ENCODE peak calls at places on chromosomes 2 and 18, in seven cellular contexts. B is stomach; J is NCI-H187; U is HFF-Myc; Z is stimulated activated CD8-positive, alpha-beta memory T cell treated with anti-CD3 and anti-CD28 coated beads, Interleukin-15, amount 100 ng/mL, for 24 hours; V is heart left ventricle; G is ACHN. C is an unnamed sample.

GRCh38 chr18:77132369-77133050 is at the start of gene MBP:
- DNase-seq in U (no peak), B (peak), Z (peak), J (peak), G (peak), V (peak), C (peak)

GRCh38 chr2:200219400-200220113 is 86.9 kb upstream of the SPATS2L start:
- DNase-seq in U (no peak), J (no peak), Z (no peak), B (no peak), G (no peak), V (no peak), C (no peak)

GRCh38 chr18:56139792-56140254 is 498.6 kb downstream of the TXNL1 start:
- DNase-seq in G (no peak), Z (no peak), J (no peak), V (peak), B (peak), U (no peak), C (no peak)

GRCh38 chr2:150601280-150602038 is 114.0 kb upstream of the RND3 start:
- DNase-seq in Z (no peak), U (no peak), G (no peak), V (no peak), B (no peak), J (no peak), C (no peak)

GRCh38 chr2:49044680-49045079 is 109.6 kb downstream of the FSHR start:
- DNase-seq in B (no peak), V (no peak), G (peak), U (no peak), Z (no peak), J (no peak), C (no peak)

GRCh38 chr2:10905006-10905871 is 6.5 kb upstream of the KCNF1 start:
- DNase-seq in J (peak), V (no peak), U (no peak), B (no peak), Z (no peak), G (no peak), C (no peak)

GRCh38 chr18:987325-988186 is 82.9 kb downstream of the ADCYAP1 start:
- DNase-seq in J (no peak), Z (no peak), B (no peak), U (no peak), V (peak), G (peak), C (no peak)

GRCh38 chr2:25982273-25982967 is at the start of gene KIF3C:
- DNase-seq in Z (peak), B (peak), V (peak), U (no peak), J (peak), G (peak), C (peak)

GRCh38 chr18:50009772-50010171 is 185.2 kb downstream of the MYO5B start:
- DNase-seq in J (peak), Z (no peak), B (peak), U (no peak), V (no peak), G (peak), C (no peak)

GRCh38 chr2:143246815-143247744 is 117.9 kb downstream of the ARHGAP15 start:
- DNase-seq in G (no peak), V (no peak), B (no peak), U (no peak), J (no peak), Z (no peak), C (no peak)

GRCh38 chr2:124755386-124755785 is 730.3 kb downstream of the CNTNAP5 start:
- DNase-seq in U (no peak), B (no peak), G (no peak), V (no peak), J (no peak), Z (no peak), C (no peak)

GRCh38 chr2:190382851-190383250 is 25.3 kb upstream of the MFSD6 start:
- DNase-seq in V (no peak), G (peak), J (no peak), B (no peak), Z (no peak), U (no peak), C (no peak)

GRCh38 chr18:26176134-26176533 is 42.5 kb downstream of the PSMA8 start:
- DNase-seq in V (no peak), U (no peak), G (no peak), Z (no peak), J (no peak), B (no peak), C (no peak)

GRCh38 chr2:202375006-202375610 is 1.0 kb upstream of the BMPR2 start:
- DNase-seq in Z (no peak), B (peak), G (peak), J (no peak), U (peak), V (peak), C (peak)

GRCh38 chr2:37080674-37081073 is 3.5 kb downstream of the HEATR5B start:
- DNase-seq in Z (no peak), B (no peak), J (no peak), V (no peak), G (no peak), U (no peak), C (no peak)

GRCh38 chr18:78595924-78596573 is 383.6 kb upstream of the SALL3 start:
- DNase-seq in U (no peak), V (no peak), J (no peak), G (no peak), B (no peak), Z (no peak), C (no peak)

GRCh38 chr2:109256921-109257320 is 127.9 kb downstream of the SH3RF3 start:
- DNase-seq in B (no peak), U (no peak), J (no peak), V (no peak), G (no peak), Z (no peak), C (no peak)

GRCh38 chr2:132715554-132715953 is 45.5 kb upstream of the LYPD1 start:
- DNase-seq in G (no peak), Z (no peak), U (no peak), J (no peak), V (no peak), B (no peak), C (no peak)

GRCh38 chr2:201383156-201383555 is 26.0 kb upstream of the FLACC1 start:
- DNase-seq in U (no peak), B (no peak), V (no peak), Z (no peak), G (no peak), J (no peak), C (no peak)

GRCh38 chr2:43725711-43726246 is 48.1 kb upstream of the DYNC2LI1 start:
- DNase-seq in V (no peak), J (no peak), G (no peak), Z (no peak), B (no peak), U (no peak), C (no peak)

GRCh38 chr2:157444643-157445040 is 753 bp upstream of the CYTIP start:
- DNase-seq in J (no peak), Z (no peak), B (no peak), U (no peak), G (no peak), V (no peak), C (no peak)

GRCh38 chr2:57080035-57080434 is 896.2 kb downstream of the CCDC85A start:
- DNase-seq in U (no peak), B (no peak), J (no peak), V (no peak), Z (no peak), G (no peak), C (no peak)

GRCh38 chr2:129439686-129440302 is 539.7 kb upstream of the RAB6C start:
- DNase-seq in V (no peak), G (no peak), B (no peak), Z (no peak), U (no peak), J (no peak), C (no peak)

GRCh38 chr2:105797298-105797819 is 52.6 kb downstream of the NCK2 start:
- DNase-seq in J (no peak), B (no peak), U (no peak), V (peak), G (no peak), Z (no peak), C (no peak)

GRCh38 chr18:76351961-76352581 is 143.0 kb downstream of the ZNF516 start:
- DNase-seq in B (no peak), G (peak), V (peak), J (no peak), Z (no peak), U (peak), C (no peak)

GRCh38 chr18:77119851-77120491 is 12.6 kb downstream of the MBP start:
- DNase-seq in J (no peak), U (no peak), V (no peak), G (no peak), Z (no peak), B (no peak), C (no peak)

GRCh38 chr2:233814063-233814435 is 35.9 kb downstream of the MROH2A start:
- DNase-seq in U (no peak), Z (no peak), G (no peak), V (no peak), J (no peak), B (no peak), C (peak)

GRCh38 chr2:146734042-146734715 is 1110.7 kb upstream of the ACVR2A start:
- DNase-seq in V (no peak), G (peak), Z (no peak), J (no peak), U (peak), B (no peak), C (no peak)

GRCh38 chr2:95043300-95043786 is 17.8 kb downstream of the MAL start:
- DNase-seq in Z (no peak), B (peak), J (no peak), V (peak), U (peak), G (peak), C (peak)

GRCh38 chr2:229591611-229592010 is 122.7 kb downstream of the DNER start:
- DNase-seq in Z (no peak), B (no peak), J (no peak), U (no peak), G (no peak), V (no peak), C (no peak)

GRCh38 chr2:233479616-233480489 is 86.7 kb downstream of the USP40 start:
- DNase-seq in Z (no peak), U (no peak), B (no peak), G (no peak), J (no peak), V (no peak), C (peak)

GRCh38 chr2:24886640-24887324 is 33.3 kb downstream of the ADCY3 start:
- DNase-seq in J (no peak), B (no peak), V (no peak), G (no peak), Z (no peak), U (no peak), C (no peak)

GRCh38 chr18:2302628-2303516 is 268.4 kb downstream of the METTL4 start:
- DNase-seq in B (no peak), U (no peak), Z (no peak), J (no peak), V (no peak), G (peak), C (no peak)

GRCh38 chr18:22883189-22883588 is 49.9 kb upstream of the RBBP8 start:
- DNase-seq in Z (no peak), V (no peak), J (no peak), G (no peak), U (no peak), B (no peak), C (no peak)

GRCh38 chr2:235002198-235003095 is 50.6 kb downstream of the SH3BP4 start:
- DNase-seq in U (no peak), J (no peak), V (no peak), G (no peak), Z (no peak), B (no peak), C (no peak)

GRCh38 chr2:184053326-184053725 is 545.0 kb upstream of the ZNF804A start:
- DNase-seq in B (no peak), G (no peak), Z (no peak), V (no peak), J (no peak), U (no peak), C (no peak)

GRCh38 chr2:182115258-182115657 is 129.6 kb downstream of the PPP1R1C start:
- DNase-seq in B (no peak), J (no peak), V (no peak), G (no peak), Z (no peak), U (no peak), C (no peak)

GRCh38 chr18:63290456-63291200 is 28.9 kb downstream of the BCL2 start:
- DNase-seq in B (no peak), Z (no peak), G (no peak), U (no peak), J (no peak), V (no peak), C (no peak)